ENCODE peak calls at places on chromosomes 3 and 15, in five cellular contexts. One of them, this sample, is unnamed.

GRCh38 chr3:17195192-17195611 is 310.4 kb downstream of the PLCL2 start:
- DNase-seq in IMR-90: peak; percentile 29
- DNase-seq in B cell: peak; percentile 37
- DNase-seq in GM12892: no peak
- DNase-seq in HEK293T: peak; percentile 10
- DNase-seq in this sample: peak; percentile 7

GRCh38 chr15:42151736-42152135 is 4.7 kb downstream of the PLA2G4F start:
- DNase-seq in B cell: no peak
- DNase-seq in HEK293T: no peak
- DNase-seq in GM12892: no peak
- DNase-seq in IMR-90: no peak
- DNase-seq in this sample: no peak

GRCh38 chr3:33481018-33481621 is 40.9 kb upstream of the UBP1 start:
- DNase-seq in B cell: no peak
- DNase-seq in GM12892: no peak
- DNase-seq in HEK293T: no peak
- DNase-seq in IMR-90: no peak
- DNase-seq in this sample: no peak

GRCh38 chr15:82045179-82045891 is 483 bp downstream of the MEX3B start:
- DNase-seq in GM12892: no peak
- DNase-seq in IMR-90: peak; percentile 54
- DNase-seq in HEK293T: peak; percentile 30
- DNase-seq in B cell: peak; percentile 49
- DNase-seq in this sample: peak; percentile 61

GRCh38 chr3:21750291-21750690 is 719 bp downstream of the ZNF385D start:
- DNase-seq in HEK293T: no peak
- DNase-seq in IMR-90: peak; percentile 38
- DNase-seq in B cell: no peak
- DNase-seq in GM12892: no peak
- DNase-seq in this sample: no peak

GRCh38 chr3:179733797-179734196 is 81.0 kb downstream of the USP13 start:
- DNase-seq in IMR-90: no peak
- DNase-seq in GM12892: no peak
- DNase-seq in B cell: no peak
- DNase-seq in HEK293T: no peak
- DNase-seq in this sample: no peak

GRCh38 chr15:48861813-48862431 is 16.0 kb upstream of the EID1 start:
- DNase-seq in GM12892: peak; percentile 21
- DNase-seq in IMR-90: peak; percentile 82
- DNase-seq in B cell: peak; percentile 45
- DNase-seq in HEK293T: peak; percentile 45
- DNase-seq in this sample: peak; percentile 79

GRCh38 chr3:136819784-136820640 is 1.1 kb downstream of the SLC35G2 start:
- DNase-seq in HEK293T: peak; percentile 57
- DNase-seq in IMR-90: peak; percentile 69
- DNase-seq in GM12892: no peak
- DNase-seq in B cell: peak; percentile 29
- DNase-seq in this sample: peak; percentile 45

GRCh38 chr3:196774191-196774820 is 34.6 kb downstream of the PAK2 start:
- DNase-seq in HEK293T: no peak
- DNase-seq in B cell: no peak
- DNase-seq in GM12892: no peak
- DNase-seq in IMR-90: no peak
- DNase-seq in this sample: no peak

GRCh38 chr15:86135030-86135429 is 55.4 kb downstream of the AGBL1 start:
- DNase-seq in GM12892: no peak
- DNase-seq in HEK293T: no peak
- DNase-seq in IMR-90: no peak
- DNase-seq in B cell: no peak
- DNase-seq in this sample: no peak

GRCh38 chr3:184592411-184593200 is 31.0 kb downstream of the EPHB3 start:
- DNase-seq in IMR-90: peak; percentile 24
- DNase-seq in GM12892: no peak
- DNase-seq in HEK293T: no peak
- DNase-seq in B cell: no peak
- DNase-seq in this sample: no peak

GRCh38 chr3:181568248-181568647 is 143.5 kb upstream of the SOX2 start:
- DNase-seq in HEK293T: no peak
- DNase-seq in GM12892: no peak
- DNase-seq in B cell: no peak
- DNase-seq in IMR-90: no peak
- DNase-seq in this sample: no peak

GRCh38 chr15:83734487-83734886 is 80.6 kb downstream of the ADAMTSL3 start:
- DNase-seq in HEK293T: peak; percentile 36
- DNase-seq in B cell: no peak
- DNase-seq in IMR-90: no peak
- DNase-seq in GM12892: no peak
- DNase-seq in this sample: no peak

GRCh38 chr3:159761377-159761776 is 227.3 kb upstream of the IL12A start:
- DNase-seq in HEK293T: no peak
- DNase-seq in GM12892: no peak
- DNase-seq in IMR-90: peak; percentile 63
- DNase-seq in B cell: no peak
- DNase-seq in this sample: no peak

GRCh38 chr15:96586901-96587300 is 256.4 kb downstream of the NR2F2 start:
- DNase-seq in HEK293T: no peak
- DNase-seq in B cell: no peak
- DNase-seq in IMR-90: no peak
- DNase-seq in GM12892: no peak
- DNase-seq in this sample: no peak

GRCh38 chr3:106208979-106209378 is 340.2 kb upstream of the CBLB start:
- DNase-seq in HEK293T: no peak
- DNase-seq in B cell: no peak
- DNase-seq in GM12892: no peak
- DNase-seq in IMR-90: peak; percentile 30
- DNase-seq in this sample: no peak

GRCh38 chr15:68389041-68389930 is 42.7 kb downstream of the ITGA11 start:
- DNase-seq in B cell: no peak
- DNase-seq in IMR-90: no peak
- DNase-seq in HEK293T: no peak
- DNase-seq in GM12892: no peak
- DNase-seq in this sample: no peak

GRCh38 chr3:81816473-81817260 is 55.2 kb upstream of the GBE1 start:
- DNase-seq in IMR-90: peak; percentile 0
- DNase-seq in GM12892: no peak
- DNase-seq in B cell: no peak
- DNase-seq in HEK293T: no peak
- DNase-seq in this sample: no peak

GRCh38 chr3:134677196-134677986 is 26.6 kb upstream of the KY start:
- DNase-seq in IMR-90: no peak
- DNase-seq in GM12892: no peak
- DNase-seq in HEK293T: peak; percentile 57
- DNase-seq in B cell: no peak
- DNase-seq in this sample: peak; percentile 23

GRCh38 chr15:76196949-76197315 is 114.3 kb downstream of the ETFA start:
- DNase-seq in HEK293T: no peak
- DNase-seq in GM12892: no peak
- DNase-seq in B cell: no peak
- DNase-seq in IMR-90: no peak
- DNase-seq in this sample: no peak

GRCh38 chr3:155026999-155027591 is 53.0 kb upstream of the MME start:
- DNase-seq in HEK293T: peak; percentile 46
- DNase-seq in B cell: no peak
- DNase-seq in IMR-90: peak; percentile 39
- DNase-seq in GM12892: no peak
- DNase-seq in this sample: no peak

GRCh38 chr15:78208887-78209645 is 25.3 kb downstream of the ACSBG1 start:
- DNase-seq in IMR-90: no peak
- DNase-seq in GM12892: no peak
- DNase-seq in HEK293T: no peak
- DNase-seq in B cell: no peak
- DNase-seq in this sample: no peak

GRCh38 chr3:140850210-140850955 is 91.3 kb upstream of the SLC25A36 start:
- DNase-seq in IMR-90: no peak
- DNase-seq in GM12892: no peak
- DNase-seq in HEK293T: no peak
- DNase-seq in B cell: no peak
- DNase-seq in this sample: no peak

GRCh38 chr15:93298901-93299300 is 209.9 kb upstream of the RGMA start:
- DNase-seq in B cell: no peak
- DNase-seq in IMR-90: no peak
- DNase-seq in GM12892: no peak
- DNase-seq in HEK293T: no peak
- DNase-seq in this sample: no peak

GRCh38 chr15:86362556-86362955 is 282.9 kb downstream of the AGBL1 start:
- DNase-seq in B cell: no peak
- DNase-seq in GM12892: no peak
- DNase-seq in HEK293T: no peak
- DNase-seq in IMR-90: no peak
- DNase-seq in this sample: no peak